ENCODE peak calls at places on chromosomes 12 and 14, in seven cellular contexts. Y is Peyer's patch, L is HFFc6, N is dorsolateral prefrontal cortex, M is tibial artery, B is pancreas, W is astrocyte of the spinal cord. S is an unnamed sample.

GRCh38 chr14:61268797-61269196 is 12.3 kb downstream of the TMEM30B start:
- DNase-seq in Y (no peak), L (no peak), N (no peak), M (no peak), B (no peak), W (no peak), S (no peak)

GRCh38 chr12:131511391-131511802 is 199.5 kb upstream of the SFSWAP start:
- DNase-seq in Y (peak; percentile 73), L (no peak), N (no peak), M (no peak), B (no peak), W (no peak), S (no peak)

GRCh38 chr14:51912112-51912786 is 51.8 kb downstream of the GNG2 start:
- DNase-seq in Y (no peak), L (no peak), N (no peak), M (no peak), B (no peak), W (no peak), S (no peak)

GRCh38 chr14:52700701-52701172 is 5.4 kb upstream of the ERO1A start:
- DNase-seq in Y (no peak), L (no peak), N (no peak), M (no peak), B (no peak), W (no peak), S (no peak)

GRCh38 chr12:116125981-116126566 is 151.4 kb downstream of the MED13L start:
- DNase-seq in Y (no peak), L (no peak), N (no peak), M (no peak), B (no peak), W (no peak), S (no peak)

GRCh38 chr14:94961761-94962575 is 192.1 kb upstream of the GSC start:
- DNase-seq in Y (no peak), L (no peak), N (no peak), M (no peak), B (no peak), W (no peak), S (no peak)

GRCh38 chr12:124915249-124916236 is 1.1 kb upstream of the UBC start:
- DNase-seq in Y (peak; percentile 80), L (no peak), N (no peak), M (peak; percentile 84), B (no peak), W (no peak), S (no peak)

GRCh38 chr12:93702707-93703305 is 25.6 kb downstream of the CRADD start:
- DNase-seq in Y (no peak), L (no peak), N (no peak), M (no peak), B (no peak), W (no peak), S (no peak)

GRCh38 chr12:70646850-70647249 is 9.6 kb upstream of the PTPRB start:
- DNase-seq in Y (no peak), L (peak; percentile 77), N (no peak), M (no peak), B (no peak), W (peak; percentile 61), S (no peak)

GRCh38 chr12:131808744-131809371 is 19.3 kb upstream of the MMP17 start:
- DNase-seq in Y (peak; percentile 61), L (no peak), N (no peak), M (no peak), B (no peak), W (no peak), S (no peak)

GRCh38 chr12:26633591-26634210 is 199.3 kb downstream of the ITPR2 start:
- DNase-seq in Y (no peak), L (no peak), N (no peak), M (no peak), B (no peak), W (peak; percentile 66), S (peak; percentile 92)

GRCh38 chr14:45177081-45177480 is 41.4 kb downstream of the FANCM start:
- DNase-seq in Y (no peak), L (peak; percentile 91), N (no peak), M (no peak), B (no peak), W (peak; percentile 58), S (peak; percentile 46)

GRCh38 chr12:105109465-105110212 is 2.1 kb downstream of the WASHC4 start:
- DNase-seq in Y (peak; percentile 61), L (peak; percentile 52), N (no peak), M (no peak), B (no peak), W (peak; percentile 32), S (no peak)

GRCh38 chr12:109695961-109696461 is 17.6 kb upstream of the FAM222A start:
- DNase-seq in Y (no peak), L (no peak), N (no peak), M (no peak), B (no peak), W (no peak), S (no peak)

GRCh38 chr12:124278389-124279101 is 16.3 kb upstream of the RFLNA start:
- DNase-seq in Y (no peak), L (no peak), N (no peak), M (no peak), B (no peak), W (peak; percentile 29), S (no peak)

DNA sequence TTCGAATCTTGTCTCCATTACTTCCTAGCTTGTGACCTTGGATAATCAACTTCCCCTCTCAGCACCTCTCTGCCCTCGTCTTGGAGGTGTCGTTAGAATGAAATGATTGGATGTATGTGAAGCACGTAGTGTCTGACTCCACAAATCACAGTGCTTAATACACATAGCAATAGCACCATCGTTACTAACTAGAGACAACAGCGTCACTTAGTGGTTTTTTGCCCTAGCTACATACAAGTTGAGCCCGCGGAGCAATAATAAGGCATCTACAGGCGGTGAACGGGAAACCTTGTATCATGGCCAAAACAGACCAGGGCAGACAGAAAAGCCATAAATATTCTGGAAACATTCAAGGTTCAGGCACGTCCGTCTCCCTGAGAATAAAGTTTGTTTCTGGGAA is 154.9 kb downstream of the ASCL4 start:
- DNase-seq in Y (no peak), L (no peak), N (no peak), M (no peak), B (no peak), W (peak; percentile 2), S (no peak)
- TF ChIP-seq CTCF in Y (no peak), L (no peak), N (peak; percentile 21), M (no peak), B (no peak), W (peak; percentile 21), S (peak; percentile 5)

DNA sequence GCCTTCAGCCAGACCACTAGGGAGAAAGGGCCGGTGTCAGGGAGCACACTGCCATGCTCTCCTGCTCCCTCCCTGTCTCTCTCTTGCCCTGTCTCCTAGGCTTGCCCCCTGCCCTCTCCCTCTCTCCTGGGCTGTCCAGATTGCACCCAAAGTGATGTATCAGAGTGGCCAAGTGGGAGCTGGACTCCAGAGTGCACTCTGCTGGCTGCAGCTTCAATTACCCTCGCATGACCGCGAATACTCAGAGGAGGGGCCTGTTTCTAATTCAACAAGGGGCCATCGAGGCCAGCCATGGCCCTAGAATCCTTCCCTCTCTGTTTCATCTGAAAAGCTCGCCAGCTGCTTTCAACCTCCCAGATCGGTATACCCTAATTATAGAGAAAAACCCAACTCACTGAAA is 206.4 kb upstream of the FKBP4 start:
- DNase-seq in Y (no peak), L (no peak), N (no peak), M (no peak), B (no peak), W (no peak), S (no peak)
- TF ChIP-seq CTCF in Y (no peak), L (no peak), N (no peak), M (no peak), B (no peak), W (no peak), S (no peak)

DNA sequence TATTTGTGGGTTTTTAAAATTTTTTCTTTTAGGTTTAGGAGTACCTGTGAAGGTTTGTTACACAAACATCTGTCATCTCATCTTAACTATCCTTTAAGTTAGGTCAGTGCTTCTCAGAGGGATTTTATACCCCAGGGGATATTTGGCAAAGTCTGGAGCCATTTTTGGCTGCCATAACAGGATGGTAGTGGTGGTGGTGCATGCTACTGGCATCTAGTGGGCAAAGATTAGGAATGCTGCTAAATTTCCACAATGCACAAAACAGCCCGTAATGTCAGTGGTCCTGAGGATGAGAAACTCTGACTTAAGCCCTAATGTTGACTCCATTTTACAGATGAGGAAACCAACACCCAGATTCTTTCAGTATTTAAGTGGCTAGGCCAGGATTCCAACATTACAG is 85.2 kb upstream of the MYF6 start:
- DNase-seq in Y (no peak), L (peak; percentile 8), N (no peak), M (no peak), B (no peak), W (peak; percentile 34), S (no peak)
- TF ChIP-seq CTCF in Y (no peak), L (peak; percentile 67), N (no peak), M (no peak), B (no peak), W (peak; percentile 44), S (no peak)

GRCh38 chr12:117363953-117364486 is 2.6 kb upstream of the NOS1 start:
- DNase-seq in Y (no peak), L (no peak), N (no peak), M (no peak), B (no peak), W (no peak), S (no peak)
- TF ChIP-seq CTCF in Y (no peak), L (peak; percentile 19), N (no peak), M (no peak), B (no peak), W (no peak), S (no peak)

GRCh38 chr12:107990325-107990724 is 138.8 kb upstream of the WSCD2 start:
- DNase-seq in Y (peak; percentile 45), L (no peak), N (no peak), M (no peak), B (no peak), W (no peak), S (no peak)
- TF ChIP-seq CTCF in Y (peak; percentile 21), L (no peak), N (peak; percentile 36), M (peak; percentile 51), B (no peak), W (no peak), S (peak; percentile 8)

GRCh38 chr12:103751171-103751570 is 89.9 kb downstream of the NT5DC3 start:
- DNase-seq in Y (no peak), L (no peak), N (no peak), M (no peak), B (no peak), W (no peak), S (no peak)
- TF ChIP-seq CTCF in Y (no peak), L (peak; percentile 47), N (no peak), M (no peak), B (no peak), W (no peak), S (no peak)